ENCODE peak calls at places on chromosomes 12 and 14, in four cellular contexts. One of them, this sample, is unnamed.

GRCh38 chr12:110135012-110135411 is 10.9 kb downstream of the IFT81 start:
- DNase-seq in GM23338: no peak
- DNase-seq in esophagus squamous epithelium: no peak
- DNase-seq in cardiac fibroblast: peak; percentile 39
- DNase-seq in this sample: no peak

GRCh38 chr14:74577948-74578275 is 34.1 kb downstream of the LTBP2 start:
- DNase-seq in esophagus squamous epithelium: no peak
- DNase-seq in cardiac fibroblast: no peak
- DNase-seq in GM23338: no peak
- DNase-seq in this sample: no peak

GRCh38 chr14:88095791-88096190 is 90.9 kb downstream of the GPR65 start:
- DNase-seq in cardiac fibroblast: no peak
- DNase-seq in GM23338: no peak
- DNase-seq in esophagus squamous epithelium: no peak
- DNase-seq in this sample: no peak

GRCh38 chr12:127657036-127657435 is 609.9 kb upstream of the TMEM132C start:
- DNase-seq in esophagus squamous epithelium: no peak
- DNase-seq in GM23338: no peak
- DNase-seq in cardiac fibroblast: no peak
- DNase-seq in this sample: no peak

GRCh38 chr12:83039413-83039812 is 352.7 kb downstream of the TMTC2 start:
- DNase-seq in GM23338: no peak
- DNase-seq in esophagus squamous epithelium: no peak
- DNase-seq in cardiac fibroblast: no peak
- DNase-seq in this sample: no peak

GRCh38 chr12:99870085-99870484 is 114.7 kb downstream of the ANKS1B start:
- DNase-seq in GM23338: no peak
- DNase-seq in cardiac fibroblast: no peak
- DNase-seq in esophagus squamous epithelium: no peak
- DNase-seq in this sample: no peak

GRCh38 chr12:13345722-13346121 is 149.2 kb downstream of the EMP1 start:
- DNase-seq in esophagus squamous epithelium: no peak
- DNase-seq in GM23338: no peak
- DNase-seq in cardiac fibroblast: no peak
- DNase-seq in this sample: no peak

GRCh38 chr14:51716610-51717009 is 64.9 kb downstream of the FRMD6 start:
- DNase-seq in cardiac fibroblast: no peak
- DNase-seq in esophagus squamous epithelium: no peak
- DNase-seq in GM23338: no peak
- DNase-seq in this sample: no peak

GRCh38 chr12:127025545-127025944 is 1241.4 kb upstream of the TMEM132C start:
- DNase-seq in cardiac fibroblast: no peak
- DNase-seq in GM23338: no peak
- DNase-seq in esophagus squamous epithelium: no peak
- DNase-seq in this sample: no peak

GRCh38 chr14:99596071-99596627 is 7.9 kb downstream of the CCDC85C start:
- DNase-seq in GM23338: no peak
- DNase-seq in cardiac fibroblast: peak; percentile 52
- DNase-seq in esophagus squamous epithelium: no peak
- DNase-seq in this sample: no peak

GRCh38 chr14:96502621-96503251 is 554 bp downstream of the PAPOLA start:
- DNase-seq in cardiac fibroblast: peak; percentile 48
- DNase-seq in GM23338: peak; percentile 79
- DNase-seq in esophagus squamous epithelium: no peak
- DNase-seq in this sample: no peak

GRCh38 chr14:102155150-102155549 is 15.5 kb downstream of the WDR20 start:
- DNase-seq in GM23338: peak; percentile 28
- DNase-seq in cardiac fibroblast: peak; percentile 63
- DNase-seq in esophagus squamous epithelium: no peak
- DNase-seq in this sample: peak; percentile 11

GRCh38 chr14:100132903-100133510 is 26.4 kb downstream of the DEGS2 start:
- DNase-seq in esophagus squamous epithelium: no peak
- DNase-seq in GM23338: no peak
- DNase-seq in cardiac fibroblast: no peak
- DNase-seq in this sample: no peak

GRCh38 chr14:91171291-91171690 is 57.4 kb downstream of the DGLUCY start:
- DNase-seq in cardiac fibroblast: no peak
- DNase-seq in GM23338: no peak
- DNase-seq in esophagus squamous epithelium: no peak
- DNase-seq in this sample: no peak

GRCh38 chr12:97017213-97017612 is 110.2 kb downstream of the NEDD1 start:
- DNase-seq in esophagus squamous epithelium: no peak
- DNase-seq in cardiac fibroblast: no peak
- DNase-seq in GM23338: no peak
- DNase-seq in this sample: no peak

GRCh38 chr12:43730283-43730682 is 28.3 kb downstream of the PUS7L start:
- DNase-seq in esophagus squamous epithelium: no peak
- DNase-seq in cardiac fibroblast: no peak
- DNase-seq in GM23338: no peak
- DNase-seq in this sample: no peak

GRCh38 chr12:52197371-52198231 is 5.8 kb upstream of the KRT80 start:
- DNase-seq in GM23338: no peak
- DNase-seq in cardiac fibroblast: peak; percentile 54
- DNase-seq in esophagus squamous epithelium: no peak
- DNase-seq in this sample: no peak

GRCh38 chr12:12185424-12185823 is 81.4 kb downstream of the LRP6 start:
- DNase-seq in esophagus squamous epithelium: no peak
- DNase-seq in cardiac fibroblast: no peak
- DNase-seq in GM23338: no peak
- DNase-seq in this sample: no peak

GRCh38 chr12:50764861-50765324 is 992 bp downstream of the ATF1 start:
- DNase-seq in cardiac fibroblast: peak; percentile 53
- DNase-seq in GM23338: no peak
- DNase-seq in esophagus squamous epithelium: no peak
- DNase-seq in this sample: no peak

GRCh38 chr12:51867796-51868428 is 19.4 kb upstream of the FIGNL2 start:
- DNase-seq in esophagus squamous epithelium: no peak
- DNase-seq in GM23338: no peak
- DNase-seq in cardiac fibroblast: no peak
- DNase-seq in this sample: no peak

GRCh38 chr12:67647547-67648305 is 819 bp upstream of the DYRK2 start:
- DNase-seq in GM23338: peak; percentile 92
- DNase-seq in cardiac fibroblast: peak; percentile 89
- DNase-seq in esophagus squamous epithelium: no peak
- DNase-seq in this sample: peak; percentile 66

GRCh38 chr12:19139795-19140194 is 10.3 kb downstream of the PLEKHA5 start:
- DNase-seq in esophagus squamous epithelium: no peak
- DNase-seq in cardiac fibroblast: no peak
- DNase-seq in GM23338: no peak
- DNase-seq in this sample: no peak

GRCh38 chr12:20212658-20213387 is 155.5 kb upstream of the PDE3A start:
- DNase-seq in GM23338: peak; percentile 90
- DNase-seq in esophagus squamous epithelium: peak; percentile 8
- DNase-seq in cardiac fibroblast: peak; percentile 99
- DNase-seq in this sample: peak; percentile 100

GRCh38 chr12:93723568-93723930 is 46.4 kb downstream of the CRADD start:
- DNase-seq in esophagus squamous epithelium: no peak
- DNase-seq in cardiac fibroblast: no peak
- DNase-seq in GM23338: no peak
- DNase-seq in this sample: no peak

GRCh38 chr12:113242018-113242418 is 20.8 kb downstream of the TPCN1 start:
- DNase-seq in GM23338: no peak
- DNase-seq in cardiac fibroblast: no peak
- DNase-seq in esophagus squamous epithelium: no peak
- DNase-seq in this sample: no peak

GRCh38 chr12:75854681-75855309 is 176.8 kb downstream of the PHLDA1 start:
- DNase-seq in esophagus squamous epithelium: no peak
- DNase-seq in cardiac fibroblast: peak; percentile 85
- DNase-seq in GM23338: no peak
- DNase-seq in this sample: peak; percentile 78

GRCh38 chr12:120495189-120495722 is 657 bp upstream of the DYNLL1 start:
- DNase-seq in esophagus squamous epithelium: no peak
- DNase-seq in cardiac fibroblast: no peak
- DNase-seq in GM23338: peak; percentile 28
- DNase-seq in this sample: no peak

GRCh38 chr12:92582888-92583287 is 119.9 kb upstream of the PLEKHG7 start:
- DNase-seq in cardiac fibroblast: no peak
- DNase-seq in GM23338: peak; percentile 14
- DNase-seq in esophagus squamous epithelium: no peak
- DNase-seq in this sample: no peak

GRCh38 chr14:56036353-56036752 is 81.9 kb upstream of the PELI2 start:
- DNase-seq in esophagus squamous epithelium: no peak
- DNase-seq in cardiac fibroblast: no peak
- DNase-seq in GM23338: peak; percentile 41
- DNase-seq in this sample: no peak

GRCh38 chr14:32018391-32019092 is 58.6 kb upstream of the ARHGAP5 start:
- DNase-seq in GM23338: no peak
- DNase-seq in esophagus squamous epithelium: no peak
- DNase-seq in cardiac fibroblast: no peak
- DNase-seq in this sample: no peak

GRCh38 chr12:52454411-52455201 is 2.7 kb upstream of the KRT6B start:
- DNase-seq in cardiac fibroblast: peak; percentile 26
- DNase-seq in esophagus squamous epithelium: no peak
- DNase-seq in GM23338: peak; percentile 41
- DNase-seq in this sample: no peak

GRCh38 chr12:132439333-132439904 is 50.5 kb upstream of the FBRSL1 start:
- DNase-seq in esophagus squamous epithelium: no peak
- DNase-seq in cardiac fibroblast: no peak
- DNase-seq in GM23338: no peak
- DNase-seq in this sample: no peak

GRCh38 chr12:77104792-77105191 is 39.4 kb upstream of the E2F7 start:
- DNase-seq in cardiac fibroblast: no peak
- DNase-seq in esophagus squamous epithelium: no peak
- DNase-seq in GM23338: no peak
- DNase-seq in this sample: no peak

GRCh38 chr12:109459247-109459646 is 17.9 kb downstream of the KCTD10 start:
- DNase-seq in GM23338: no peak
- DNase-seq in cardiac fibroblast: no peak
- DNase-seq in esophagus squamous epithelium: no peak
- DNase-seq in this sample: no peak

GRCh38 chr12:2826721-2827515 is 7.9 kb downstream of the NRIP2 start:
- DNase-seq in cardiac fibroblast: no peak
- DNase-seq in GM23338: no peak
- DNase-seq in esophagus squamous epithelium: no peak
- DNase-seq in this sample: no peak

DNA sequence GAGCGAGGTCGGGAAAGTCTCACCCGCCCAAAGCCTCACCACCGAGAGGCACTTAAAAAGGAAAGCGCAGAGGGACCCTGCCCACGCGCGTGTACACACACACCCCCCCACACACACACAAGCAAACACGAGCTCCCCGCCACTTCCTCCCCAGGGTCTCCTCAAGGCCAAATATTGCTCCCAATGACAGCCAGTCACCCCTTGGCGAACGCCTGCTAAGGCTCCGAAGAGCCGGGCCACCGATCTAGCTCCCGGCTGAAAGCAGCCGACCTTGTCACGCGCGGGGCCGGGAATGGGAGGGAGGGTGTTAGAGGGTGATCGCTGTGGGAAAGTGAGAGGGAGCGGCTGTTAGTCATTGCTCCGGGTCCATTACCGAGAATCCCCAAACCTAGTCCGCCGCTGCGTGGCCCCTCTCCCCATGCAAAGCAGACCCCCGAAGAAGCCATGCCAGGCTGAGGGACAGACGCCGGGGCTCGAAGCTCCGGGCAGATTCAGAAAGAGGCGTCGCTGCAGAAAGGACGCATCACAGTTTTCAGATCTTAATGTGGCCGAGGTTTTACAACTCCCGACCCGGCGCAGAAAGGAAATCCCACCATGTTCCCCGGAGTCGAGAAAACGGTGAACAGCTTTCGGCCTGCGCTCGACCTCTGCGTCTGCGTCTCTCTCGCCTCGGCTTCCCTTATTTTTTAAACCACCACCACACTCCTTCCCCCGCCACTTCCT is 2.6 kb downstream of the BMP4 start:
- DNase-seq in GM23338: peak; percentile 57
- DNase-seq in cardiac fibroblast: peak; percentile 54
- DNase-seq in esophagus squamous epithelium: no peak
- DNase-seq in this sample: no peak
- H3K4me3 ChIP-seq in GM23338: peak overlapping the region; percentile 91
- H3K4me3 ChIP-seq in cardiac fibroblast: peak overlapping the region; percentile 60
- H3K4me3 ChIP-seq in esophagus squamous epithelium: peak overlapping the region; percentile 48
- H3K4me3 ChIP-seq in this sample: peak overlapping the region; percentile 82

GRCh38 chr12:81245918-81246611 is 168.2 kb downstream of the ACSS3 start:
- DNase-seq in cardiac fibroblast: no peak
- DNase-seq in GM23338: no peak
- DNase-seq in esophagus squamous epithelium: no peak
- DNase-seq in this sample: no peak
- H3K4me3 ChIP-seq in cardiac fibroblast: no peak overlapping the region
- H3K4me3 ChIP-seq in GM23338: no peak overlapping the region
- H3K4me3 ChIP-seq in esophagus squamous epithelium: no peak overlapping the region
- H3K4me3 ChIP-seq in this sample: no peak overlapping the region

GRCh38 chr14:76828339-76829015 is 2.3 kb downstream of the LRRC74A start:
- DNase-seq in cardiac fibroblast: peak; percentile 21
- DNase-seq in esophagus squamous epithelium: no peak
- DNase-seq in GM23338: no peak
- DNase-seq in this sample: no peak

GRCh38 chr14:76829016-76829365 is 2.8 kb downstream of the LRRC74A start:
- DNase-seq in cardiac fibroblast: peak; percentile 68
- DNase-seq in esophagus squamous epithelium: no peak
- DNase-seq in GM23338: no peak
- DNase-seq in this sample: no peak

GRCh38 chr14:76829650-76830421 is 3.6 kb downstream of the LRRC74A start:
- DNase-seq in esophagus squamous epithelium: no peak
- DNase-seq in GM23338: no peak
- DNase-seq in cardiac fibroblast: peak; percentile 81
- DNase-seq in this sample: no peak

GRCh38 chr14:76826122-76826521 is at the start of gene LRRC74A:
- DNase-seq in GM23338: no peak
- DNase-seq in esophagus squamous epithelium: no peak
- DNase-seq in cardiac fibroblast: no peak
- DNase-seq in this sample: no peak

GRCh38 chr14:76827696-76828301 is 1.6 kb downstream of the LRRC74A start:
- DNase-seq in GM23338: peak; percentile 18
- DNase-seq in esophagus squamous epithelium: no peak
- DNase-seq in cardiac fibroblast: peak; percentile 51
- DNase-seq in this sample: no peak
- H3K4me3 ChIP-seq in GM23338: no peak overlapping the region
- H3K4me3 ChIP-seq in esophagus squamous epithelium: no peak overlapping the region
- H3K4me3 ChIP-seq in cardiac fibroblast: peak overlapping the region; percentile 20
- H3K4me3 ChIP-seq in this sample: peak overlapping the region; percentile 15

DNA sequence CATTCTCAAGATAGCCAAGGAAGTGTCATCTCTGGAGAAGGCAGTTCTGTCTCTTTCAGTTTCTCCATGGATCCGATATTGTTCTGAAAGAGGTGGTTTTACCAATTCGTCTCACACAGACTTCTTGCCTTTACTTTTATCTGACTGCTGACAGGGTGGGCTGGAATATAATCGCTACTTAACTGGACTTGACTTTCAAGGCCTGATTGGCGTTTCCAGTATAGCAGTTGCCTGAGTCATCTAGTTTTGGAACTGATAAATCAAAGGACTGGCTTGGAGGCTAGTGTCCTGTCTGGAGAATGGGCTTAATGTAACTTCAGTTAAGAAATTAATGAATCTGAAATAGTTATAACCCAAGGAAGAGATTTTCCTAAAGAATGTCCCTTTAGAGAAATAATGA is 21.6 kb downstream of the PRKCH start:
- DNase-seq in cardiac fibroblast: no peak
- DNase-seq in GM23338: no peak
- DNase-seq in esophagus squamous epithelium: no peak
- DNase-seq in this sample: no peak
- H3K4me3 ChIP-seq in cardiac fibroblast: no peak overlapping the region
- H3K4me3 ChIP-seq in GM23338: no peak overlapping the region
- H3K4me3 ChIP-seq in esophagus squamous epithelium: no peak overlapping the region
- H3K4me3 ChIP-seq in this sample: no peak overlapping the region